ENCODE peak calls at places on chromosomes 11 and 22, in four cellular contexts. O is PC-3, M is lung, P is H9. Z is an unnamed sample.
A peak's percentile ranks its signal among the peaks of the same experiment; 100 is the strongest.

GRCh38 chr11:3134218-3134621 is 30.9 kb downstream of the OSBPL5 start:
- DNase-seq in O (no peak), P (no peak), M (no peak), Z (no peak)

GRCh38 chr11:72578541-72578940 is 95.7 kb downstream of the PDE2A start:
- DNase-seq in P (no peak), O (no peak), M (no peak), Z (no peak)

GRCh38 chr11:115759622-115760527 is 255.7 kb upstream of the CADM1 start:
- DNase-seq in P (peak; percentile 55), O (no peak), M (no peak), Z (no peak)

GRCh38 chr11:133955091-133955846 is 1.5 kb downstream of the IGSF9B start:
- DNase-seq in P (no peak), M (no peak), O (no peak), Z (no peak)

GRCh38 chr11:37571248-37571647 is 973.2 kb upstream of the RAG2 start:
- DNase-seq in P (no peak), O (peak; percentile 73), M (no peak), Z (peak; percentile 29)

GRCh38 chr11:88404932-88405710 is 67.6 kb upstream of the CTSC start:
- DNase-seq in M (no peak), O (no peak), P (no peak), Z (peak; percentile 86)

GRCh38 chr11:65184146-65184545 is 2.4 kb downstream of the CAPN1 start:
- DNase-seq in P (peak; percentile 89), O (no peak), M (no peak), Z (no peak)

GRCh38 chr11:1766719-1767398 is 3.1 kb upstream of the CTSD start:
- DNase-seq in P (no peak), M (no peak), O (no peak), Z (no peak)

GRCh38 chr11:99803501-99803900 is 782.8 kb downstream of the CNTN5 start:
- DNase-seq in P (no peak), O (peak; percentile 14), M (no peak), Z (peak; percentile 35)

GRCh38 chr11:8067567-8067928 is 13.5 kb upstream of the TUB start:
- DNase-seq in P (no peak), O (no peak), M (no peak), Z (no peak)

GRCh38 chr11:44351898-44352498 is 42.1 kb upstream of the ALX4 start:
- DNase-seq in M (no peak), P (no peak), O (no peak), Z (no peak)

GRCh38 chr11:12121504-12121903 is 11.1 kb downstream of the MICAL2 start:
- DNase-seq in O (no peak), M (no peak), P (no peak), Z (no peak)
- H3K4me1 ChIP-seq in O (peaks cover 54% of the 10 kb centered on the region), M (peaks cover 41% of the 10 kb centered on the region), P (peaks cover 4% of the 10 kb centered on the region), Z (peaks cover 70% of the 10 kb centered on the region)

DNA sequence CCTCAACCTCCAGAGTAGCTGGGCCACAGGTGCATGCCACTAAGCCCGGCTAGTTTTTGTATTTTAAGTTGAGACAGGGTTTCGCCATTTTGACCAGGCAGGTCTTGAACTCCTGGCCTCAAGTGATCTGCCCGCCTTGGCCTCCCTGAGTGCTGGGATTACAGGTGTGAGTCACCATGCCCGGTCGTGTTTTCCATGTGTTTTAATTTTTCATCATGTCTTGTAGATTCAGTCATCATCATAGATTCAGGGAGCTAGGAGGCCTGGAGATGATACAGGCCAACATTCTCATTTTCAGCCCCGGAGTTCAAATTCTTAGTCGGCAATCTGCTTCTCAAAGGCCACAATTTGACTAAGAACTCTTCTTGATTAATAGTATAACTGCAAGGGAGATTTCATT is 73.5 kb upstream of the GRAMD1B start:
- DNase-seq in M (no peak), O (no peak), P (no peak), Z (no peak)
- H3K27me3 ChIP-seq in M (peaks cover 3% of the 10 kb centered on the region), O (peaks cover 69% of the 10 kb centered on the region), P (peaks cover 13% of the 10 kb centered on the region), Z (peaks cover 61% of the 10 kb centered on the region)

GRCh38 chr11:106644824-106645223 is 373.5 kb downstream of the GUCY1A2 start:
- DNase-seq in P (no peak), M (no peak), O (peak; percentile 57), Z (peak; percentile 36)

GRCh38 chr11:106642331-106642730 is 375.9 kb downstream of the GUCY1A2 start:
- DNase-seq in P (no peak), M (no peak), O (peak; percentile 61), Z (peak; percentile 29)
- H3K4me1 ChIP-seq in P (no peaks in the 10 kb centered on the region), M (no peaks in the 10 kb centered on the region), O (peaks cover 19% of the 10 kb centered on the region), Z (no peaks in the 10 kb centered on the region)

DNA sequence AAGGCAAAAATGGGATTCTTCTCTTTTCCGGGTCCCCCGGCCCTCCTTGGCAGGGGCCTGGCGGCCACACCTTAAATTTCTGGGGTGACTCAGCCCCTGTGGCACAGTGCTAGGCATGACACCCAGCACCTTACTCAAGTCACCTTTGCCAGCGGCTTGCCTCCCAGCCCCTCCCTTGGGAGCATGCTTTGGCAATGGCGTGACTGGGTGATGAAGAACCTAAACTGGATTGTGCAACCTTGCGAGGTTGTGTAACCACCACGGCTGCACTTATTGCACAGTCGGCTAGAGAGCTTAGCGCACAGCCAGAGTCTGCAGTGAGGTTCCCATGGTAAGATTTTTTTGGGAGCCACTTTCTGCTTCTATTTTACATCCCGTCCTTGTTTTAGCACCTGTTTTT is 16.1 kb upstream of the LDLRAD3 start:
- DNase-seq in O (peak; percentile 97), P (no peak), M (peak; percentile 87), Z (peak; percentile 85)
- H3K27me3 ChIP-seq in O (no peaks in the 10 kb centered on the region), P (no peaks in the 10 kb centered on the region), M (no peaks in the 10 kb centered on the region), Z (no peaks in the 10 kb centered on the region)

GRCh38 chr11:47506363-47506762 is 46.6 kb downstream of the CELF1 start:
- DNase-seq in O (no peak), P (no peak), M (no peak), Z (no peak)
- H3K4me1 ChIP-seq in O (peaks cover 3% of the 10 kb centered on the region), P (peaks cover 16% of the 10 kb centered on the region), M (peaks cover 9% of the 10 kb centered on the region), Z (peaks cover 17% of the 10 kb centered on the region)

DNA sequence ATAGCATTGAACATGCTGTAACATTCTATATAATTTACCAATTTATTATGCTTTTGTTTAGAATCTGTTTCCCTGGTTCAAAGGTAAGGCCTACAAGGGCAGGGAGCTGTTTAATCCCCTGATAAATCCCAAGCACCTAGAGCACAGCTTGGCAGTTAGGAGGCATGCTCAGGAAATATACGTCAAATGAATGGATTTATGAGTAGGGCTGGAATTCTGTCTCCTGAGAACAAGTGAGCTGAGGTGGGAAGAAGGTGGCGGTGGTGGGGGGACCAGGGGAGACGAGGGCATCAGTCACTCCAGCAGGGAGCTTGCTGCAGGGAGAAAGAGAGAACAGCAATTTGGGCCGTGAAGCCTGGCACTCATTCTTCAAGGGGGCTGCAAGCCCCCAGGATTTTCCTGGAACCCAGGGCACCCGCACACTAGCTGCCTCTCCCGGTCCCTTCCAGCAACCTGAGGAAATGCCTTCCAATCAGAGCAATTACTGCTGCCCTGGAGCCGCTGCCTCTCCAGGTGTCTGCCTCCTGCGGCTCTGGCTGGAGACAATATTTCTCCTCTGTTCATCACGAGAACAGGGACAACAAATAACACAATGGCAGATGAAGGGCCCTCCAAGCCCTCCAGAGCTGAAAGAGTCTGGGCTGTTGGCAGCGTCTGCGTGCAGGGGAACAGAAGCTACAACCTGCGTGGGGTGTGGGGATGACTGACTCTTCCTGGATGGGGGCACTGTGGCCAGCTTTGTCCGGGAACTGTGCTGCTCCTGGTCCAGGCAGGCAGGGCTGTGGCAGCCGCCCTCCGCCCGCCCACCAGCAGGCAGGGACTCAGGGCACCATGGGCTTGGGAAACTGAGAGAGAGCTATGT is 233.4 kb downstream of the ST3GAL4 start:
- DNase-seq in M (no peak), O (no peak), P (no peak), Z (no peak)
- H3K27me3 ChIP-seq in M (no peaks in the 10 kb centered on the region), O (peaks cover 25% of the 10 kb centered on the region), P (no peaks in the 10 kb centered on the region), Z (no peaks in the 10 kb centered on the region)

DNA sequence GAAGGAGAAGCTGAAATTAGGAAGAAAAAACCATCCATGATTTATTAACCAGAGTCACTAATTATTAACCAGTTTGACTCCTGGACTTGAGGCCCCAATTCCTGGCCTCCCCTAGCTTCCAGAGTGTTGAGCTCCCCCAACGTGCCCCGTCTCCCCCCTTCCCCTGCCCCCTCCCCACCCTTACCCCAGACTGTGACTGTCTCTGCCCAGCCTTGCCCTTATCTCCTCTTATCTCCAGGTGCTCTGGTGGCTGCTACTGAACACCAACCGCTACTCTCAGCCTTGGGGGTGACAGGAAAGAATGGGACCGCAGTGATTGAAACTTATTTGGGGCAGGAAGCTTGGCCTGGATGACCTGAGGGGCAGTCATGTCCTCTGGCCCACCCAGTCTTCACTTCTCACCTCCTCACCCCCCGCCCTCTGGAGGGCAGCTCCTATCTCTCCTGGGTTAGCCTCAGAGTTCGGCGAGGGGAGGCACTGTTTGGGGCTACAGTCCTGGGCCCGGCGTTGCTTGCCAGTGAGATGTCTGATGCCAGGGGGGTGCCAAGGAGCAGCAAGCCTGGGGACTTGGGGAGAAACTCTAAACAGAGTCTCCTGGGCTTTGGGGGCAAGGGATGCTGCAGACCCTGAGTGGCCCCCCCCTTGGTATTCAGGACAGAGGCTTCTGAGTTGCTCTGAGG is 15.5 kb downstream of the NECTIN1 start:
- DNase-seq in M (no peak), P (no peak), O (no peak), Z (no peak)
- H3K4me1 ChIP-seq in M (no peaks in the 10 kb centered on the region), P (peaks cover 4% of the 10 kb centered on the region), O (no peaks in the 10 kb centered on the region), Z (peaks cover 4% of the 10 kb centered on the region)

GRCh38 chr11:76205252-76206076 is 838 bp downstream of the WNT11 start:
- DNase-seq in M (no peak), P (no peak), O (no peak), Z (no peak)
- H3K27me3 ChIP-seq in M (peaks cover 3% of the 10 kb centered on the region), P (peaks cover 58% of the 10 kb centered on the region), O (peaks cover 36% of the 10 kb centered on the region), Z (peaks cover 79% of the 10 kb centered on the region)

DNA sequence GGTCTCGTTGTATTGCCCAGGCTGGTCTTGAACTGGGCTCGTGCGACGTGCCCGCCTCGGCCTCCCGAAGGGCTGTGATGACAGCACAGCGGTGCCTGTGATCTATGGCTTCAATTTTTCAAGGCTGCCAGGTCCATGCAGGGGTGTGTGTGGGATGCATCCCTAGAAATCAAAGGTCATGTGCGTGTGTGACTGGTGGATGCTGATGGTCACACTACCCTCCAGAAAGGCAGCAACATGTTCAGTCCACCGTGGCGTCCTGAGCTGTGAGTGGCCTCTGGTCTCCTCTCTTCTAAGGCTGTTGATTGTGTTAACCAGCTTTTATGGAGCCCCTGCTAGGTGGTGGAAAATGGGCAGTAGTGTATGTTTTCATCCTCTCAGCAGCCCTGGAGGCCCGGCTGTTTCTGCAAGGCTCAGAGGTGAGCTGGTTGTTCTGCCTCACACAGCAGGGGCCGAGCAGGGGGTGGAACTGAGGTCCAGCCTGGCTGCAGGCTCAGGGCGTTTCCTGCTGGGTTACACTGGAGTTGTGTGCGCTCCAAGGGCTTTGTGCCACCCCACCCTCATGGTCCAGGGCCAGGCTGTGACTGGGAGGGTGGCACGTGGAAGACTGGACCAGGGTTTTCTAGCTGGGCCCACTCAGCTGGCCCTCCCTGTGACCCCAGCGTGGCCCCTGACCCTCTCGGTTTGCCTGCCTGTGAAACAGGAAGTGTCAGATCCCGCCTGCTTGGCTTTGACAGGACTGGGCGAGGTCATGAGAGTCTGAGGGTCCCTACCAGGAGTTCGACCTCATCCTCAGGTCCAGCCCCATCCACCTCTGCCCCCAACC is 7.7 kb downstream of the BIK start:
- DNase-seq in M (no peak), O (no peak), P (no peak), Z (no peak)
- H3K4me1 ChIP-seq in M (no peaks in the 10 kb centered on the region), O (peaks cover 18% of the 10 kb centered on the region), P (no peaks in the 10 kb centered on the region), Z (no peaks in the 10 kb centered on the region)

GRCh38 chr11:12777208-12777874 is 103.1 kb downstream of the TEAD1 start:
- DNase-seq in O (peak; percentile 21), P (no peak), M (no peak), Z (no peak)
- H3K27me3 ChIP-seq in O (no peaks in the 10 kb centered on the region), P (no peaks in the 10 kb centered on the region), M (no peaks in the 10 kb centered on the region), Z (no peaks in the 10 kb centered on the region)

Z was measured in foreskin keratinocyte.